ENCODE peak calls at places on chromosomes 11 and 22, in six cellular contexts. Q is brain microvascular endothelial cell, X is cardiac muscle cell, Y is A673, U is upper lobe of left lung, O is thoracic aorta. D is an unnamed sample.
A peak's percentile ranks its signal among the peaks of the same experiment; 100 is the strongest.

GRCh38 chr11:64900263-64900678 is 16.7 kb downstream of the ATG2A start:
- DNase-seq in Q (no peak), X (no peak), Y (no peak), U (no peak), O (no peak), D (no peak)

GRCh38 chr11:57403176-57404147 is 13.0 kb upstream of the PRG2 start:
- DNase-seq in Q (no peak), X (no peak), Y (no peak), U (no peak), O (no peak), D (no peak)

GRCh38 chr11:106459135-106459534 is 381.7 kb downstream of the AASDHPPT start:
- DNase-seq in Q (no peak), X (no peak), Y (no peak), U (no peak), O (no peak), D (no peak)

GRCh38 chr11:88337342-88338222 is at the start of gene CTSC:
- DNase-seq in Q (peak; percentile 92), X (peak; percentile 96), Y (peak; percentile 95), U (peak; percentile 97), O (peak; percentile 86), D (peak; percentile 92)

GRCh38 chr11:27672836-27673464 is 27.3 kb downstream of the BDNF start:
- DNase-seq in Q (no peak), X (no peak), Y (no peak), U (no peak), O (no peak), D (no peak)

GRCh38 chr11:2186669-2187266 is 15.2 kb upstream of the TH start:
- DNase-seq in Q (peak; percentile 18), X (peak; percentile 79), Y (peak; percentile 38), U (no peak), O (no peak), D (peak; percentile 60)

GRCh38 chr11:95682552-95682951 is 107.0 kb downstream of the FAM76B start:
- DNase-seq in Q (peak; percentile 32), X (no peak), Y (no peak), U (no peak), O (no peak), D (no peak)

GRCh38 chr11:95134491-95134890 is 44.8 kb downstream of the ENDOD1 start:
- DNase-seq in Q (peak; percentile 63), X (no peak), Y (no peak), U (no peak), O (no peak), D (peak; percentile 18)

GRCh38 chr22:22484023-22484422 is 24.5 kb downstream of the ZNF280B start:
- DNase-seq in Q (no peak), X (no peak), Y (no peak), U (no peak), O (no peak), D (no peak)

GRCh38 chr11:73206751-73207280 is 11.3 kb upstream of the P2RY2 start:
- DNase-seq in Q (no peak), X (no peak), Y (no peak), U (no peak), O (no peak), D (no peak)

GRCh38 chr22:32852346-32853251 is 51.1 kb downstream of the TIMP3 start:
- DNase-seq in Q (peak; percentile 39), X (peak; percentile 40), Y (no peak), U (no peak), O (peak; percentile 40), D (no peak)

GRCh38 chr11:71341596-71341995 is 89.2 kb upstream of the SHANK2 start:
- DNase-seq in Q (no peak), X (no peak), Y (no peak), U (no peak), O (no peak), D (no peak)

GRCh38 chr11:28911829-28912228 is 803.6 kb downstream of the METTL15 start:
- DNase-seq in Q (no peak), X (no peak), Y (peak; percentile 81), U (no peak), O (no peak), D (no peak)

GRCh38 chr11:111918390-111919256 is at the start of gene C11orf52:
- DNase-seq in Q (no peak), X (peak; percentile 73), Y (peak; percentile 91), U (peak; percentile 85), O (no peak), D (no peak)

GRCh38 chr22:32967285-32968101 is 90.7 kb downstream of the SYN3 start:
- DNase-seq in Q (no peak), X (no peak), Y (no peak), U (no peak), O (no peak), D (peak; percentile 76)

GRCh38 chr22:49391436-49391835 is 436.2 kb downstream of the BRD1 start:
- DNase-seq in Q (no peak), X (no peak), Y (no peak), U (no peak), O (no peak), D (no peak)

GRCh38 chr22:28440517-28441366 is 238.9 kb downstream of the TTC28 start:
- DNase-seq in Q (peak; percentile 24), X (no peak), Y (no peak), U (no peak), O (no peak), D (no peak)

GRCh38 chr11:67642490-67643120 is 3.0 kb upstream of the TBX10 start:
- DNase-seq in Q (no peak), X (no peak), Y (no peak), U (no peak), O (no peak), D (no peak)

GRCh38 chr11:67640021-67640757 is 626 bp upstream of the TBX10 start:
- DNase-seq in Q (peak; percentile 24), X (peak; percentile 77), Y (peak; percentile 69), U (peak; percentile 68), O (no peak), D (peak; percentile 82)

GRCh38 chr11:67640758-67641113 is 1.2 kb upstream of the TBX10 start:
- DNase-seq in Q (no peak), X (no peak), Y (no peak), U (no peak), O (no peak), D (no peak)

GRCh38 chr11:67641302-67642147 is 2.0 kb upstream of the TBX10 start:
- DNase-seq in Q (no peak), X (no peak), Y (no peak), U (no peak), O (no peak), D (no peak)

DNA sequence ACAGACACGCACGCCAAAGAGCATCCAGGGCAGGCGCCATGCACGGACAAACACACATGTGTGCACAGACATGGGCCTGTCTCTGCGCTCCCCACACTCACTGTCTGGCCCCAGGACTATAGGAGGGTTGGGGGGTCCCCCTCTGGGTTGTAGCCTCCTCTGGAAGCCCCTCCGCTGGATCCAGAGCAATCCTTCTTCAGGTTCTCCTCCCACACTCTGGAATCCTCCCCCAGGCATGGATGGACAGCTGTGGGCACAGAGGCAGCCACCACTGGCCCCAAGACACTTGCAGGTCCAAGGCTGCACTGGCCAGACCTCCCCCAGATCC is 2.5 kb upstream of the TBX10 start:
- DNase-seq in Q (no peak), X (no peak), Y (no peak), U (no peak), O (no peak), D (no peak)
- H3K27me3 ChIP-seq in Q (no peaks in the 10 kb centered on the region), X (no peaks in the 10 kb centered on the region), Y (no peaks in the 10 kb centered on the region), U (no peaks in the 10 kb centered on the region), O (no peaks in the 10 kb centered on the region), D (no peaks in the 10 kb centered on the region)

DNA sequence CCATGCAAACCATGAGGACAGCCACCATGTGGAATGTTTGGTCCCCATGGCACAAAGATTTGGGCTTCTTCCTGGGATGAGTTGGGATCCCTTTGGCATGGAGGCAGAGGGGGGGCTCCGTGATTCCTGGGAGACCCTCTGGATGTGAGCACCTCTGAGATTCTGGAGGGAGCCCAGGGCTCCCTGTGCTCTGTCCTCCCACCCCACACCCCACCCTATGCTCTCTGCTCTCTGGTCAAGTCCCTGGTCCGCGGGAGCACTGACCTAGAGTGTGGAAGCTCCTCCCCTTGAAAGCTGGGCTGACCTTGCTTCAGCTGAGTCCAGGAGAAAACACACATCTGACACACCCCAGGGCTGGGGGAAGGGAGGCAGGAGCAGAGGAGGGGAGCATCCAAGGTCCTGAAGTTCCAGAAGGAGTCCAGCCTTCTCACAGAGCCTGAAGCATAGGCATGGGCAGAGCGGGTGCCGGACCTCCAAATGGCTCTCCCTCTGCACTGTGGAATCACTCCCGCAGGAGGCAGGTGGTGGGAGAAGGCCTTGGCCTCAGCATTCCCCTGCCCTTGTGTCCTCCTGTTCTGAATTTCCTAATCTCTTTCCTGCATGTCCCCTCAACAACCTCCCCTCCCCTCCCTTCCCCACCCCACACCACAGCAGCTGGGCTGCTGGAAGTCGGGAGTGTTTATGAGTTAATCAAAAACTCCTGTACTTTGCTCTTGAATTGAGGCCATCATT is 25.7 kb upstream of the OAF start:
- DNase-seq in Q (no peak), X (peak; percentile 52), Y (no peak), U (peak; percentile 19), O (no peak), D (no peak)
- TF ChIP-seq CTCF in Q (no peak), X (no peak), Y (no peak), U (no peak), O (no peak), D (no peak)

GRCh38 chr22:37162221-37163095 is 12.7 kb upstream of the IL2RB start:
- DNase-seq in Q (no peak), X (no peak), Y (no peak), U (no peak), O (no peak), D (no peak)

GRCh38 chr22:37158963-37159290 is 9.2 kb upstream of the IL2RB start:
- DNase-seq in Q (no peak), X (no peak), Y (no peak), U (no peak), O (no peak), D (no peak)

GRCh38 chr22:37161442-37161841 is 11.7 kb upstream of the IL2RB start:
- DNase-seq in Q (no peak), X (no peak), Y (peak; percentile 21), U (no peak), O (no peak), D (no peak)

GRCh38 chr22:37157516-37158289 is 8.0 kb upstream of the IL2RB start:
- DNase-seq in Q (no peak), X (no peak), Y (no peak), U (no peak), O (no peak), D (no peak)

DNA sequence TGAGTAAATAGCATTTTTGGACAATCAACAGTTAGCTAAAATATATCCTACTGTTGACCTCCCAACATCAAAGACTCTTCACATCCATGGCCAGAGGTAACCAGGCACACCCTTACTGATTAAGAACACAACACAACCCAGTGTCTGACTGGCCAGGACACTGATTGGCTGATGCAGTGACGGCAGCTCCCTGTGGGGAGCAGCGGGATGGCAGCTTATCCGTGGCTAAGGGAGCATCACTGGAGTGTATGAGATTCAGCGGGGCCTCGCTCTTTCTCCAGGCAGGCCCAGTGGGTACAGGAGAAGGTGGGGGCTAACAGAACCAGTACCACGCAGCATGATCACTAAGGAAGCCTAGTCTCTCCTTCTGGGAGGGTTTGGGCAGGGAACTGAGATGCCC is 10.3 kb upstream of the IL2RB start:
- DNase-seq in Q (no peak), X (no peak), Y (no peak), U (no peak), O (no peak), D (peak; percentile 25)
- H3K27me3 ChIP-seq in Q (no peaks in the 10 kb centered on the region), X (no peaks in the 10 kb centered on the region), Y (no peaks in the 10 kb centered on the region), U (no peaks in the 10 kb centered on the region), O (no peaks in the 10 kb centered on the region), D (no peaks in the 10 kb centered on the region)

GRCh38 chr11:46278387-46279173 is 1.1 kb downstream of the CREB3L1 start:
- DNase-seq in Q (peak; percentile 55), X (peak; percentile 81), Y (peak; percentile 72), U (peak; percentile 67), O (no peak), D (peak; percentile 72)
- TF ChIP-seq CTCF in Q (peak; percentile 92), X (peak; percentile 80), Y (peak; percentile 99), U (peak; percentile 38), O (peak; percentile 21), D (peak; percentile 77)